ENCODE peak calls at places on chromosomes 5 and 9, in nine cellular contexts. X, T, J, C, Y, W, N, O and Q are unnamed samples.

GRCh38 chr5:149166591-149167100 is 25.4 kb downstream of the ABLIM3 start:
- DNase-seq in X (peak; percentile 36), T (no peak), J (no peak), C (no peak), Y (no peak), W (no peak), N (no peak), O (no peak), Q (no peak)

GRCh38 chr9:100322954-100323536 is 29.7 kb downstream of the TEX10 start:
- DNase-seq in X (peak; percentile 51), T (no peak), J (peak; percentile 15), C (no peak), Y (no peak), W (no peak), N (peak; percentile 67), O (peak; percentile 18), Q (peak; percentile 11)

GRCh38 chr5:157518963-157519362 is 56.6 kb downstream of the ADAM19 start:
- DNase-seq in X (no peak), T (no peak), J (no peak), C (no peak), Y (no peak), W (no peak), N (no peak), O (no peak), Q (no peak)

GRCh38 chr5:143008809-143009521 is 238.8 kb downstream of the ARHGAP26 start:
- DNase-seq in X (peak; percentile 100), T (no peak), J (no peak), C (peak; percentile 46), Y (no peak), W (no peak), N (no peak), O (no peak), Q (peak; percentile 54)

GRCh38 chr5:17238521-17239041 is 21.1 kb downstream of the BASP1 start:
- DNase-seq in X (peak; percentile 82), T (no peak), J (no peak), C (no peak), Y (no peak), W (no peak), N (no peak), O (no peak), Q (peak; percentile 26)

GRCh38 chr5:59757442-59757841 is 136.1 kb downstream of the PDE4D start:
- DNase-seq in X (no peak), T (no peak), J (peak; percentile 17), C (no peak), Y (no peak), W (no peak), N (no peak), O (peak; percentile 28), Q (no peak)

GRCh38 chr5:59218424-59219045 is 635.7 kb downstream of the RAB3C start:
- DNase-seq in X (peak; percentile 3), T (no peak), J (no peak), C (no peak), Y (no peak), W (no peak), N (peak; percentile 2), O (no peak), Q (no peak)

GRCh38 chr5:173901705-173902104 is 13.6 kb downstream of the CPEB4 start:
- DNase-seq in X (no peak), T (no peak), J (no peak), C (no peak), Y (no peak), W (no peak), N (peak; percentile 55), O (no peak), Q (no peak)

GRCh38 chr5:16701134-16702094 is 84.6 kb upstream of the RETREG1 start:
- DNase-seq in X (no peak), T (no peak), J (no peak), C (no peak), Y (no peak), W (no peak), N (no peak), O (no peak), Q (no peak)

GRCh38 chr5:55546991-55547390 is 12.2 kb upstream of the PLPP1 start:
- DNase-seq in X (no peak), T (no peak), J (peak; percentile 41), C (peak; percentile 29), Y (no peak), W (no peak), N (no peak), O (no peak), Q (no peak)

GRCh38 chr5:55551904-55552303 is 17.1 kb upstream of the PLPP1 start:
- DNase-seq in X (no peak), T (no peak), J (no peak), C (no peak), Y (no peak), W (no peak), N (no peak), O (no peak), Q (no peak)

GRCh38 chr5:55544341-55544740 is 9.6 kb upstream of the PLPP1 start:
- DNase-seq in X (peak; percentile 14), T (no peak), J (no peak), C (no peak), Y (no peak), W (no peak), N (no peak), O (no peak), Q (no peak)

GRCh38 chr5:55551298-55551846 is 16.6 kb upstream of the PLPP1 start:
- DNase-seq in X (no peak), T (no peak), J (no peak), C (no peak), Y (no peak), W (no peak), N (no peak), O (no peak), Q (no peak)

DNA sequence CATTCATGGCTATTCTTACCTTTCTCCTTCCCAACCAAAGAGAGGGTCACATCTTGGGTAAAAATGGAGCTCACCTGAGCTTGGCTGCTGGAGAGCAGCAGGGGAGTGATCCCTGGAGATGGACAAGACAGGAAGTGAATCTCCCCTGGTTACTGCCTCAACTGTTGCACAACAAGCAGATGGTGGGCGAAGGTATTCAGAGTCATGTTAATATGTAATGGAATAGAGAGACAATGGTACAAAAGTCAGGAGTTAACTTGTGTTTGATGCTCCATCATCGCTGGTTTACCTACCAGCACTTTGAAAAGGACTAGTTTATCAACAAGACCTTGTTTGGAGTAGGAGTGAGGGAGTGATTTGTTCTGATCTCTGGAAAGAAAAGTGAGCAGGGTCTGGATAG is 13.0 kb upstream of the PLPP1 start:
- DNase-seq in X (no peak), T (no peak), J (no peak), C (no peak), Y (no peak), W (no peak), N (no peak), O (no peak), Q (no peak)
- TF ChIP-seq POLR2A in X (no peak), T (no peak), J (no peak), C (no peak), Y (no peak), W (no peak), N (no peak), O (no peak), Q (no peak)

GRCh38 chr5:95619518-95620029 is 313 bp upstream of the GPR150 start:
- DNase-seq in X (no peak), T (no peak), J (no peak), C (no peak), Y (no peak), W (no peak), N (no peak), O (no peak), Q (no peak)

GRCh38 chr5:95621839-95622629 is 2.1 kb downstream of the GPR150 start:
- DNase-seq in X (no peak), T (no peak), J (peak; percentile 54), C (peak; percentile 20), Y (no peak), W (no peak), N (no peak), O (no peak), Q (no peak)

GRCh38 chr5:95620870-95621838 is 1.3 kb downstream of the GPR150 start:
- DNase-seq in X (no peak), T (no peak), J (peak; percentile 68), C (peak; percentile 32), Y (no peak), W (peak; percentile 32), N (peak; percentile 79), O (peak; percentile 16), Q (no peak)

GRCh38 chr5:95619096-95619495 is 791 bp upstream of the GPR150 start:
- DNase-seq in X (peak; percentile 56), T (no peak), J (no peak), C (no peak), Y (no peak), W (no peak), N (no peak), O (no peak), Q (no peak)

GRCh38 chr5:95620030-95620869 is at the start of gene GPR150:
- DNase-seq in X (peak; percentile 37), T (peak; percentile 71), J (peak; percentile 80), C (peak; percentile 71), Y (no peak), W (peak; percentile 60), N (peak; percentile 84), O (peak; percentile 36), Q (no peak)
- TF ChIP-seq POLR2A in X (no peak), T (no peak), J (peak; percentile 62), C (no peak), Y (peak; percentile 13), W (no peak), N (no peak), O (peak; percentile 36), Q (no peak)

GRCh38 chr5:177006265-177006972 is at the start of gene UIMC1:
- DNase-seq in X (peak; percentile 88), T (peak; percentile 95), J (peak; percentile 92), C (peak; percentile 94), Y (peak; percentile 80), W (peak; percentile 94), N (peak; percentile 96), O (peak; percentile 73), Q (peak; percentile 78)
- TF ChIP-seq POLR2A in X (peak; percentile 76), T (peak; percentile 31), J (peak; percentile 52), C (peak; percentile 44), Y (peak; percentile 37), W (peak; percentile 44), N (peak; percentile 69), O (peak; percentile 25), Q (peak; percentile 51)

GRCh38 chr5:111092062-111092853 is at the start of gene WDR36:
- DNase-seq in X (peak; percentile 92), T (peak; percentile 94), J (peak; percentile 88), C (peak; percentile 90), Y (peak; percentile 75), W (peak; percentile 92), N (peak; percentile 93), O (peak; percentile 76), Q (peak; percentile 69)
- TF ChIP-seq POLR2A in X (peak; percentile 68), T (no peak), J (peak; percentile 66), C (no peak), Y (peak; percentile 31), W (peak; percentile 49), N (peak; percentile 84), O (peak; percentile 86), Q (peak; percentile 90)

GRCh38 chr5:42950466-42951168 is 89.5 kb downstream of the ANXA2R start:
- DNase-seq in X (peak; percentile 100), T (peak; percentile 85), J (peak; percentile 71), C (peak; percentile 84), Y (peak; percentile 46), W (peak; percentile 69), N (peak; percentile 89), O (peak; percentile 97), Q (peak; percentile 94)
- TF ChIP-seq POLR2A in X (peak; percentile 83), T (no peak), J (peak; percentile 20), C (peak; percentile 48), Y (peak; percentile 44), W (no peak), N (peak; percentile 60), O (no peak), Q (peak; percentile 42)

GRCh38 chr5:37090123-37090726 is 159.0 kb downstream of the CPLANE1 start:
- DNase-seq in X (no peak), T (no peak), J (no peak), C (no peak), Y (no peak), W (no peak), N (peak; percentile 13), O (no peak), Q (no peak)
- TF ChIP-seq POLR2A in X (no peak), T (no peak), J (no peak), C (no peak), Y (no peak), W (no peak), N (no peak), O (no peak), Q (no peak)